ENCODE peak calls at places on chromosomes 12 and 14, in four cellular contexts. Y is lower leg skin, F is fibroblast of mammary gland, Z is foreskin fibroblast. I is an unnamed sample.

GRCh38 chr12:40013847-40014246 is 92.0 kb downstream of the SLC2A13 start:
- DNase-seq in Y (no peak), F (no peak), Z (no peak), I (no peak)

GRCh38 chr12:57619434-57620244 is 8.4 kb downstream of the ARHGEF25 start:
- DNase-seq in Y (no peak), F (no peak), Z (no peak), I (no peak)

GRCh38 chr12:113238309-113238708 is 17.0 kb downstream of the TPCN1 start:
- DNase-seq in Y (no peak), F (no peak), Z (no peak), I (no peak)

GRCh38 chr12:128680555-128680954 is 143.2 kb downstream of the SLC15A4 start:
- DNase-seq in Y (no peak), F (no peak), Z (no peak), I (no peak)

GRCh38 chr12:122080149-122081107 is 1.9 kb downstream of the MLXIP start:
- DNase-seq in Y (peak; percentile 81), F (peak; percentile 94), Z (peak; percentile 87), I (peak; percentile 83)

GRCh38 chr12:94593822-94594442 is 56.4 kb downstream of the TMCC3 start:
- DNase-seq in Y (no peak), F (no peak), Z (no peak), I (no peak)

GRCh38 chr14:30227436-30227835 is 299.8 kb upstream of the PRKD1 start:
- DNase-seq in Y (no peak), F (peak; percentile 62), Z (no peak), I (peak; percentile 73)

GRCh38 chr14:57209561-57209960 is 59.1 kb downstream of the EXOC5 start:
- DNase-seq in Y (no peak), F (peak; percentile 25), Z (peak; percentile 8), I (peak; percentile 51)

GRCh38 chr14:67263499-67264149 is 22.4 kb downstream of the PALS1 start:
- DNase-seq in Y (no peak), F (peak; percentile 61), Z (peak; percentile 38), I (peak; percentile 93)

GRCh38 chr12:1776139-1776975 is 44.0 kb upstream of the LRTM2 start:
- DNase-seq in Y (no peak), F (peak; percentile 92), Z (peak; percentile 80), I (peak; percentile 76)

GRCh38 chr14:20690848-20691640 is 2.5 kb downstream of the ANG start:
- DNase-seq in Y (peak; percentile 65), F (peak; percentile 79), Z (peak; percentile 45), I (peak; percentile 85)

GRCh38 chr12:16756833-16757552 is 151.0 kb upstream of the LMO3 start:
- DNase-seq in Y (no peak), F (no peak), Z (no peak), I (no peak)

GRCh38 chr12:118034429-118035193 is 18.1 kb downstream of the RFC5 start:
- DNase-seq in Y (no peak), F (peak; percentile 71), Z (no peak), I (peak; percentile 68)

GRCh38 chr12:73514672-73515071 is 1023.0 kb upstream of the ATXN7L3B start:
- DNase-seq in Y (no peak), F (no peak), Z (no peak), I (no peak)

GRCh38 chr14:99991306-99991705 is 73.9 kb upstream of the EVL start:
- DNase-seq in Y (no peak), F (no peak), Z (no peak), I (no peak)

GRCh38 chr12:42213023-42213422 is 25.0 kb downstream of the YAF2 start:
- DNase-seq in Y (no peak), F (peak; percentile 19), Z (peak; percentile 11), I (peak; percentile 62)

GRCh38 chr12:96466939-96467751 is 22.2 kb upstream of the CFAP54 start:
- DNase-seq in Y (no peak), F (peak; percentile 45), Z (peak; percentile 29), I (no peak)

GRCh38 chr14:69573841-69574265 is 818 bp downstream of the CCDC177 start:
- DNase-seq in Y (no peak), F (no peak), Z (no peak), I (no peak)

GRCh38 chr12:42426733-42427132 is 100.8 kb downstream of the PPHLN1 start:
- DNase-seq in Y (no peak), F (peak; percentile 70), Z (peak; percentile 20), I (peak; percentile 88)

GRCh38 chr14:91046488-91047072 is 13.9 kb downstream of the RPS6KA5 start:
- DNase-seq in Y (no peak), F (no peak), Z (no peak), I (no peak)

GRCh38 chr12:32134144-32134888 is 27.7 kb downstream of the BICD1 start:
- DNase-seq in Y (no peak), F (peak; percentile 69), Z (peak; percentile 54), I (peak; percentile 51)

GRCh38 chr12:4030938-4031702 is 157.9 kb upstream of the PARP11 start:
- DNase-seq in Y (peak; percentile 84), F (peak; percentile 98), Z (peak; percentile 98), I (peak; percentile 99)

GRCh38 chr14:68780358-68781160 is 12.3 kb downstream of the ZFP36L1 start:
- DNase-seq in Y (peak; percentile 50), F (peak; percentile 64), Z (peak; percentile 80), I (peak; percentile 78)

GRCh38 chr12:43937947-43938346 is 102.1 kb downstream of the TMEM117 start:
- DNase-seq in Y (no peak), F (peak; percentile 27), Z (no peak), I (peak; percentile 49)

GRCh38 chr14:33406766-33407165 is 468.1 kb downstream of the NPAS3 start:
- DNase-seq in Y (no peak), F (no peak), Z (no peak), I (peak; percentile 13)

GRCh38 chr12:23949212-23950010 is at the start of gene SOX5:
- DNase-seq in Y (no peak), F (peak; percentile 75), Z (no peak), I (peak; percentile 59)

GRCh38 chr12:78560633-78561032 is 303.9 kb upstream of the SYT1 start:
- DNase-seq in Y (no peak), F (no peak), Z (no peak), I (no peak)

GRCh38 chr12:87152841-87153528 is 876.2 kb downstream of the C12orf50 start:
- DNase-seq in Y (no peak), F (no peak), Z (no peak), I (no peak)

GRCh38 chr12:87155616-87156015 is 873.6 kb downstream of the C12orf50 start:
- DNase-seq in Y (no peak), F (peak; percentile 84), Z (no peak), I (peak; percentile 85)

GRCh38 chr12:87152084-87152483 is 877.1 kb downstream of the C12orf50 start:
- DNase-seq in Y (no peak), F (no peak), Z (no peak), I (no peak)

DNA sequence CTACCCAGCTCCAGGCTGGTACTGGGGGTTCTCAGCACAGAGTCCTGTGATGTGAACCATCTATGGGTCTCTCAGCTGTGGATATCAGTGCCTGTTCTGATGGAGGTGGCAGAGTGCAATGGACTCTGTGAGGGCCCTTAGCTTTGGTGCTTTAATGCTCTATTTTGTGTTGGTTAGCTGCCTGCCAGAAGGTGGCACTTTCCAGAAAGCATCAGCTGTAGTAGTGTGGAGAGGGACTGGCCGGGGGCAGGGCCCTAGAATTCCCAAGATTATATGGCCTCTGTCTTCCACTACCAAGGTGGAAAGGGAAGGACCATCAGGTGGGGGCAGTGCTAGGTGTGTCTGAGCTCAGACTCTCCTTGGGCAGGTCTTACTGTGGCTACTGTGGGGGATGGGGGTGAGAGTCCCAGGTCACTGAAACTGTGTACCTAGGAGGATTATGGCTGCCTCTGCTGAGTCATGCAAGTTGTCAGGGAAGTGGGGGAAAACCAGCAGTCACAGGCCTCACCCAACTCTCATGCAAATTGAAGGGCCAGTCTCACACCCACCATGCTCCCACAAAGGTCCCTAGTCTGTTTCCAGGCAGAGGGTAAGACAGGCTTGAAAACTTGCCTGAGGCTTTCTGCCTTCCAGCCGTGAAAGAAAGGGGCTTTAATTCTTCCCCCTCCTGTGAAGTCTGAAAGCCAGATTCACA is 878.1 kb downstream of the C12orf50 start:
- DNase-seq in Y (no peak), F (peak; percentile 7), Z (no peak), I (no peak)
- TF ChIP-seq CTCF in Y (no peak), F (no peak), Z (no peak), I (no peak)

GRCh38 chr14:64338616-64339316 is 44.6 kb upstream of the ESR2 start:
- DNase-seq in Y (peak; percentile 96), F (peak; percentile 97), Z (peak; percentile 96), I (peak; percentile 99)

GRCh38 chr14:64340560-64341196 is 46.5 kb upstream of the ESR2 start:
- DNase-seq in Y (no peak), F (no peak), Z (no peak), I (no peak)

DNA sequence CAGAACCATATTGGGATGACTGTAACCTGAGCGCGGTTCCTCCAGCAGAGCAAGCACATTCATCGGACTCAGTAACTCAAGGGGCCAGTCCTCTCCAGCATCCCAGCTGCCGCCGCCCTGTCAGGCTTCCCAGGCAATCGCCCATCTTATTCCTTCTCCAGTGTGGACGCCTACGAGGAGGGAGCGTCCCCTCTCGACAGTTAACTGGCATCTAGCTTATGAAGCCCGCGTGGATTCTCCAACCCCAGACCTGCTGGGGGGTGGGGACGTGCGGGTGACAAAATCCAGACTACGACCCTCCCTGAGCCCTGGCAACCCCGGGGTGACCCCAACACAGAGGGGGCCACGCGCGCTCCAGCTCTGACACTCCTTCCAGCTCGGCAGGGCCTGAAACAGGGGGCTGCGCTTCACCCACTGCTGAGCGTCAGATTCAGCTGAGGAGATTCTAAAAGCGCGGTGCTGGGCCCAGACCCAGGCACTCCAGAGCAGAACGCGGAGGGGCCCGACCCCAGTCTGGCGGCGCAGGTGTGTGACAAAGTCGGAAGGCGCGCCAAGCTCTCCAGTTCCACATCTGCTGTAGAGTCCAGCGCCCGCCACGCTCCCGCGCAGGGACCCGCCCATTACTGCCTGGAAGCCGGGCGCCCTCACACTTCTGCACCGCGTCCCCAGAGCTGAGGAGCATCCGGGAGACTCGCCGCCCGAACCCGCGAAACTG is 43.9 kb upstream of the ESR2 start:
- DNase-seq in Y (peak; percentile 39), F (peak; percentile 60), Z (peak; percentile 35), I (peak; percentile 63)
- H3K4me3 ChIP-seq in Y (peak overlapping the region; percentile 52), F (peak overlapping the region; percentile 83), Z (peak overlapping the region; percentile 93), I (peak overlapping the region; percentile 64)

GRCh38 chr12:98951401-98951800 is 306.3 kb downstream of the APAF1 start:
- DNase-seq in Y (no peak), F (no peak), Z (no peak), I (no peak)
- TF ChIP-seq CTCF in Y (no peak), F (no peak), Z (no peak), I (no peak)

GRCh38 chr12:53217049-53217929 is 10.2 kb upstream of the ITGB7 start:
- DNase-seq in Y (no peak), F (peak; percentile 50), Z (peak; percentile 74), I (peak; percentile 27)
- H3K4me3 ChIP-seq in Y (no peak overlapping the region), F (no peak overlapping the region), Z (peak overlapping the region; percentile 69), I (no peak overlapping the region)

GRCh38 chr12:46046436-46046835 is 56.1 kb upstream of the SCAF11 start:
- DNase-seq in Y (no peak), F (no peak), Z (no peak), I (no peak)

GRCh38 chr12:46043972-46044520 is 53.7 kb upstream of the SCAF11 start:
- DNase-seq in Y (no peak), F (no peak), Z (no peak), I (no peak)

GRCh38 chr12:46050805-46051204 is 60.4 kb upstream of the SCAF11 start:
- DNase-seq in Y (no peak), F (no peak), Z (no peak), I (no peak)

DNA sequence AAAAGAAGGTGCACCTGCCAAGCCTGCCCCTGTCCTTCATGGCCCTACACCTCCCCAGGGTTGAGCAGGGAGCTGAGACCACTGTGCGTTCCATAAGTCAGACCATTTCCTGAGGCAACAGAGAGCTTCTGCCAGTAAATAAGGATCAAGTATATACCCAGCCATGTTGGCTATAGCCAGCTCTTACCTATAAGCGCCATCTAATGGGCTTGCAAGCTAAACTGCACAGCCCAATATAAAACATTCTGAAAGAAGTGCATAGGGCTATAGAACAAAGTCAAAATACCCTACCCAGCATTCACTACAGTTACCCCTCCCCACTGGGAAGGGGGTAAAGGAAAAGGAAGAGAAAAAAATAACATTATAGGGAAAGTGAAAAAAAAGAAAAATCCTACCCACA is 59.3 kb upstream of the SCAF11 start:
- DNase-seq in Y (no peak), F (no peak), Z (no peak), I (peak; percentile 4)
- TF ChIP-seq CTCF in Y (no peak), F (no peak), Z (no peak), I (no peak)

I was measured in choroid plexus epithelial cell.